ENCODE peak calls at places on chromosomes 13 and 19, in five cellular contexts. One of them, this sample, is unnamed.

GRCh38 chr13:44212633-44213387 is 160.8 kb upstream of the SERP2 start:
- DNase-seq in K562: no peak
- DNase-seq in SK-N-SH: no peak
- DNase-seq in GM12878: no peak
- DNase-seq in HepG2: no peak
- DNase-seq in this sample: no peak

GRCh38 chr19:925912-926594 is at the start of gene ARID3A:
- DNase-seq in GM12878: no peak
- DNase-seq in SK-N-SH: peak; percentile 88
- DNase-seq in K562: no peak
- DNase-seq in HepG2: no peak
- DNase-seq in this sample: peak; percentile 71

GRCh38 chr19:55640043-55640576 is 692 bp upstream of the ZNF580 start:
- DNase-seq in SK-N-SH: peak; percentile 83
- DNase-seq in GM12878: no peak
- DNase-seq in K562: peak; percentile 62
- DNase-seq in HepG2: no peak
- DNase-seq in this sample: peak; percentile 70

GRCh38 chr19:13095393-13095784 is 7.3 kb downstream of the LYL1 start:
- DNase-seq in K562: no peak
- DNase-seq in SK-N-SH: no peak
- DNase-seq in HepG2: no peak
- DNase-seq in GM12878: no peak
- DNase-seq in this sample: no peak

GRCh38 chr13:114204894-114205293 is 25.8 kb downstream of the CFAP97D2 start:
- DNase-seq in HepG2: no peak
- DNase-seq in GM12878: no peak
- DNase-seq in K562: no peak
- DNase-seq in SK-N-SH: no peak
- DNase-seq in this sample: no peak

GRCh38 chr13:66139701-66140100 is 1090.4 kb downstream of the PCDH9 start:
- DNase-seq in SK-N-SH: no peak
- DNase-seq in K562: no peak
- DNase-seq in HepG2: no peak
- DNase-seq in GM12878: no peak
- DNase-seq in this sample: no peak

GRCh38 chr13:113304121-113304520 is 7.1 kb downstream of the LAMP1 start:
- DNase-seq in GM12878: no peak
- DNase-seq in HepG2: no peak
- DNase-seq in SK-N-SH: no peak
- DNase-seq in K562: no peak
- DNase-seq in this sample: no peak

GRCh38 chr13:49791214-49791752 is 1.2 kb downstream of the KPNA3 start:
- DNase-seq in K562: no peak
- DNase-seq in SK-N-SH: peak; percentile 26
- DNase-seq in HepG2: peak; percentile 84
- DNase-seq in GM12878: peak; percentile 40
- DNase-seq in this sample: no peak

GRCh38 chr19:49142866-49143335 is 12.3 kb downstream of the HRC start:
- DNase-seq in GM12878: no peak
- DNase-seq in K562: peak; percentile 77
- DNase-seq in SK-N-SH: peak; percentile 95
- DNase-seq in HepG2: no peak
- DNase-seq in this sample: peak; percentile 89

GRCh38 chr13:98044301-98044700 is 90.8 kb downstream of the IPO5 start:
- DNase-seq in GM12878: no peak
- DNase-seq in SK-N-SH: no peak
- DNase-seq in K562: no peak
- DNase-seq in HepG2: no peak
- DNase-seq in this sample: no peak

GRCh38 chr13:53408306-53408705 is 379.7 kb downstream of the OLFM4 start:
- DNase-seq in HepG2: no peak
- DNase-seq in GM12878: no peak
- DNase-seq in K562: no peak
- DNase-seq in SK-N-SH: no peak
- DNase-seq in this sample: no peak

GRCh38 chr13:29619995-29620394 is 24.5 kb upstream of the SLC7A1 start:
- DNase-seq in HepG2: no peak
- DNase-seq in SK-N-SH: no peak
- DNase-seq in GM12878: no peak
- DNase-seq in K562: no peak
- DNase-seq in this sample: no peak

GRCh38 chr19:51727349-51727880 is 3.6 kb upstream of the HAS1 start:
- DNase-seq in GM12878: no peak
- DNase-seq in HepG2: no peak
- DNase-seq in SK-N-SH: no peak
- DNase-seq in K562: no peak
- DNase-seq in this sample: no peak

GRCh38 chr13:20428666-20429644 is 96.7 kb downstream of the CRYL1 start:
- DNase-seq in GM12878: no peak
- DNase-seq in HepG2: no peak
- DNase-seq in K562: no peak
- DNase-seq in SK-N-SH: no peak
- DNase-seq in this sample: no peak

GRCh38 chr13:94967183-94968039 is 255.1 kb upstream of the SOX21 start:
- DNase-seq in GM12878: no peak
- DNase-seq in SK-N-SH: peak; percentile 79
- DNase-seq in K562: no peak
- DNase-seq in HepG2: no peak
- DNase-seq in this sample: peak; percentile 51

GRCh38 chr13:75600371-75600770 is 35.8 kb upstream of the LMO7 start:
- DNase-seq in K562: no peak
- DNase-seq in HepG2: no peak
- DNase-seq in GM12878: no peak
- DNase-seq in SK-N-SH: no peak
- DNase-seq in this sample: no peak

GRCh38 chr13:74573654-74574053 is 439.4 kb upstream of the KLF12 start:
- DNase-seq in GM12878: no peak
- DNase-seq in SK-N-SH: no peak
- DNase-seq in K562: no peak
- DNase-seq in HepG2: peak; percentile 3
- DNase-seq in this sample: peak; percentile 56

GRCh38 chr19:42074513-42075363 is 1.2 kb upstream of the ZNF574 start:
- DNase-seq in K562: peak; percentile 71
- DNase-seq in HepG2: no peak
- DNase-seq in SK-N-SH: peak; percentile 59
- DNase-seq in GM12878: no peak
- DNase-seq in this sample: peak; percentile 32

DNA sequence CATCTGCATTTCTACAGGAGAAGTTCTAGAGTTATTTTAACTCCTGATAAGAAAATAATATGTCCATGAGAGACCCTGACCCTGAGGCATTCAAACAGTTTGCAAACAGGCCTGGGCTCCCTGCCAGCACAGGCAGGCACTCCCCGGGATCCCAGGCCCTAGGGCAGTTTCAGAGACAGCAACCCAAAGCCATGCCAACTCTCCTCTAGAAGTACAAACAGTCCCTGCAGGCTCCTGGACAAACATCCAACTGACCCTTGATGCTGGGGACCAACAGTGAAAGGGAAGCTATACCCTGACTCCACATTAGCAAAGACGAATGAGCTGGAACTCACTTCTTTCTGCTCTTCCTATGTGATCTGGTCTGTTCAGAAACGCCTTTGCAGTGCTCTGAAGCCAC is 44.8 kb downstream of the CCDC70 start:
- DNase-seq in HepG2: peak; percentile 18
- DNase-seq in SK-N-SH: peak; percentile 68
- DNase-seq in K562: no peak
- DNase-seq in GM12878: no peak
- DNase-seq in this sample: no peak
- TF ChIP-seq FOXM1 in HepG2: no peak
- TF ChIP-seq FOXM1 in SK-N-SH: no peak
- TF ChIP-seq FOXM1 in K562: no peak
- TF ChIP-seq FOXM1 in GM12878: no peak
- TF ChIP-seq FOXM1 in this sample: no peak

DNA sequence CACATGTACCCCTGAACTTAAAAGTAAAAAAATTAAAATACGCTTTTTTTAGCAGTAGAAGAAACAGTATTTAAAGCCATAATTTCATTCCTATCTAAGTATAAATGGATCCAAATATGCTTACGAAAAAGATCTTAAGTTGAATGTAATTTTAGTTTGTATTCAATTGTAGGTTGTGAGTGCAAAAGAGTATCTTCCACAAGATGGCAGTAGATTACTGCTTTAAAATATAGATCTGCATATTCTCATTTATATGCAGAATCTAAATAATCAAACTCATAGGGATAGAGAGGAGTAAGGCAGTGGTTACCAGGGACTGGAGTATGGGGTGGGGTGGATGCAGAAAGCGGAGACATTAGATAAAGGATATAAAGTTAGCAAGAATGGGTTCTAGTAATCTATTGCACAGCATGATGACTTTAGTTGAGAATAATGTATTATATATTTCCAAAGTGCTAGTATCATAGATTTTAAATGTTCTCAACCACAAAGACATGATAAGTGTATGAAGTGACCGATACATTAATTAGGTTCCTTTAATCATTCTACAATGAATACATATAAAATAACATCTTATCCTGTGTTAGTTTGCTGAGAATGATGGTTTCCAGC is 14.2 kb downstream of the OR7A17 start:
- DNase-seq in SK-N-SH: peak; percentile 3
- DNase-seq in HepG2: no peak
- DNase-seq in GM12878: peak; percentile 2
- DNase-seq in K562: peak; percentile 26
- DNase-seq in this sample: peak; percentile 12
- TF ChIP-seq FOXM1 in SK-N-SH: no peak
- TF ChIP-seq FOXM1 in HepG2: no peak
- TF ChIP-seq FOXM1 in GM12878: no peak
- TF ChIP-seq FOXM1 in K562: no peak
- TF ChIP-seq FOXM1 in this sample: no peak

DNA sequence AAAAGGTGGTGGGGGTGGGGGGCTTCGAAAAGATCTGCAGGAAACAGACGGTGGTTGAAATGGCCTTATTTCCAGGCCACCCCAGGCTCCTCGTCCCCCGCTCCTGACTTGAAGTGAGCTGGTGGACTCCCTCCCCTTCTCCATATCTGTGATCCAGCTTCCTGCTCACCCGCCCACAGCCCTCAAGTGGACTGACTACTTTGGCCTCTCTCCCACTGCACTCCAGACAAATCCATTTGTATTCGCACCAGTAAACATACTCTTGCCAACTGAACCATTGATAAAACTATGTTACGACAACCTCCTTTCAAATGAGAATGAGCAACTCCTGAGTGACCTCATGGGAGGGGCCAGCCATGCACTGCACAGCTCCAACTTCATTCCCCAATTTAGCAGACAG is 259.4 kb downstream of the COL4A1 start:
- DNase-seq in GM12878: no peak
- DNase-seq in SK-N-SH: peak; percentile 42
- DNase-seq in HepG2: no peak
- DNase-seq in K562: no peak
- DNase-seq in this sample: no peak
- TF ChIP-seq FOXM1 in GM12878: no peak
- TF ChIP-seq FOXM1 in SK-N-SH: no peak
- TF ChIP-seq FOXM1 in HepG2: no peak
- TF ChIP-seq FOXM1 in K562: no peak
- TF ChIP-seq FOXM1 in this sample: no peak

DNA sequence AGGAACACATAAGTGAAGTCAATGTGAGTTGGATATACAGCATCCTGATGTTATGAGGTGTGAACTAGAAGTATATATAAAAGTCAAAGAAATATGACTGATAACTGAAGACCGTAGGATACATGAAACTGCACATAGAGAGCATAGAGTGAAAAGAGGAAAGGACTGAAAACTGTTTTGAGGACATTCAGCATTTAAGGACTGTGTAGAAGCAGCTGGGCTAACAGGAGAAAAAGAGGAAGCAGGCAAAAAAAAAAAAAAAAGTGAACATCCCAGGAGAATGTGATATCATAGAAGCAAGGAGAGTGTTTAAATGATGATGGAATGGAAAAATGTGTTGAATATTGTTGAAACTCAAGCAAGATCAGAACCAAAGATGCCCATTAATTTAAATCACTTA is 363.5 kb downstream of the PCDH20 start:
- DNase-seq in SK-N-SH: no peak
- DNase-seq in K562: no peak
- DNase-seq in GM12878: no peak
- DNase-seq in HepG2: no peak
- DNase-seq in this sample: no peak
- TF ChIP-seq FOXM1 in SK-N-SH: no peak
- TF ChIP-seq FOXM1 in K562: no peak
- TF ChIP-seq FOXM1 in GM12878: no peak
- TF ChIP-seq FOXM1 in HepG2: no peak
- TF ChIP-seq FOXM1 in this sample: no peak

GRCh38 chr13:56861472-56861871 is 279.2 kb upstream of the PRR20A start:
- DNase-seq in HepG2: peak; percentile 1
- DNase-seq in K562: no peak
- DNase-seq in SK-N-SH: no peak
- DNase-seq in GM12878: no peak
- DNase-seq in this sample: no peak
- TF ChIP-seq FOXM1 in HepG2: no peak
- TF ChIP-seq FOXM1 in K562: no peak
- TF ChIP-seq FOXM1 in SK-N-SH: no peak
- TF ChIP-seq FOXM1 in GM12878: no peak
- TF ChIP-seq FOXM1 in this sample: no peak

DNA sequence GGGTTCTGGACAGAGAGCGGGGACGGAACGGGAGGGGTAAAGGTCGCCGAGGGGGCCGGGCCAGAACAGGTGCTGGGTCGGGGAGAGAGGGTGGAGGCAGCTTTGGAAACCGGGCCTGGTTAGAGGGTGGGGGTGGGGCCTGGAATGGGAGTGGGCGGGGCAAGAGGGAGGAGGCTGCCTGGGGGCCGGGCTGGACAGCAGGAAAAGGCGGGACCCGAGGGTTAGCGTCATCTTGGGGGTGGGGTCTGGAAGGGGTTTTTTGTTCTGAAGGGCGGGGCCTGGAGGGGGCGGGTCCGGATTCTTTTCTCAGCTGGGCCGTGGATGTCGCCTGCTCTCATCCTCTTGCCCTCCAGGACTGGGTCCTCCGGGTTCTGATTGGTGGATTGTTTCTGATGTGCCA is 4.3 kb upstream of the ZNF813 start:
- DNase-seq in K562: peak; percentile 63
- DNase-seq in SK-N-SH: peak; percentile 79
- DNase-seq in GM12878: no peak
- DNase-seq in HepG2: no peak
- DNase-seq in this sample: no peak
- TF ChIP-seq FOXM1 in K562: no peak
- TF ChIP-seq FOXM1 in SK-N-SH: no peak
- TF ChIP-seq FOXM1 in GM12878: no peak
- TF ChIP-seq FOXM1 in HepG2: no peak
- TF ChIP-seq FOXM1 in this sample: no peak

DNA sequence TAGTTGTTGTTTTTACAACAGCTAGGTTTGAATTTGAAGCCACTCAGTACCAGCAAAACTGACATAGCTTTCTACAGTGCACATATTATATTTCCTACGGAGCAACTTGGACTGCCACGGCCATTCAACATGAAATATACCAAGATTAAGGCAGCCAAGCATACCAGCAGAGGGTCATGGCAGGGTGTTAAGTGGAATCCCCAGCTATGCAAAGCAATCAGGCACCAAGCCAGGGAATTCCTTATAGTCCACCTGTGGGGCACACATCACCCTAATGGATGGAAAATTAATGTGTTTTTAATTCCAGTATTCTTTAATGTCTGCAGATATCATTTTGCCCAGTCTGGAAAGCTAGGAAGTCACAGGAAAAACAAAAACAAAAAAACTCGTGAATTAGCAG is 1190.3 kb downstream of the EFNB2 start:
- DNase-seq in K562: no peak
- DNase-seq in SK-N-SH: no peak
- DNase-seq in HepG2: no peak
- DNase-seq in GM12878: no peak
- DNase-seq in this sample: no peak
- TF ChIP-seq FOXM1 in K562: no peak
- TF ChIP-seq FOXM1 in SK-N-SH: no peak
- TF ChIP-seq FOXM1 in HepG2: no peak
- TF ChIP-seq FOXM1 in GM12878: no peak
- TF ChIP-seq FOXM1 in this sample: no peak